ENCODE peak calls at places on chromosomes 4 and X, in four cellular contexts. One of them, this sample, is unnamed.

GRCh38 chr4:176964116-176964691 is 171.5 kb upstream of the VEGFC start:
- DNase-seq in RWPE1: no peak
- DNase-seq in GM13977: no peak
- DNase-seq in fibroblast of mammary gland: peak
- DNase-seq in this sample: no peak

GRCh38 chrX:13126785-13127184 is 82.4 kb upstream of the FAM9C start:
- DNase-seq in RWPE1: no peak
- DNase-seq in fibroblast of mammary gland: peak
- DNase-seq in GM13977: no peak
- DNase-seq in this sample: no peak

GRCh38 chrX:77442728-77443127 is 4.5 kb upstream of the FGF16 start:
- DNase-seq in GM13977: no peak
- DNase-seq in RWPE1: peak
- DNase-seq in fibroblast of mammary gland: peak
- DNase-seq in this sample: no peak

GRCh38 chr4:87633239-87633638 is 16.8 kb upstream of the DMP1 start:
- DNase-seq in fibroblast of mammary gland: peak
- DNase-seq in GM13977: no peak
- DNase-seq in RWPE1: no peak
- DNase-seq in this sample: no peak

GRCh38 chr4:95159384-95159783 is 389.4 kb downstream of the UNC5C start:
- DNase-seq in RWPE1: no peak
- DNase-seq in fibroblast of mammary gland: no peak
- DNase-seq in GM13977: no peak
- DNase-seq in this sample: no peak

GRCh38 chr4:123621072-123621705 is 224.6 kb downstream of the SPRY1 start:
- DNase-seq in RWPE1: no peak
- DNase-seq in GM13977: no peak
- DNase-seq in fibroblast of mammary gland: no peak
- DNase-seq in this sample: no peak

GRCh38 chrX:11792461-11793421 is 34.7 kb downstream of the MSL3 start:
- DNase-seq in GM13977: peak
- DNase-seq in RWPE1: no peak
- DNase-seq in fibroblast of mammary gland: no peak
- DNase-seq in this sample: peak

GRCh38 chr4:145530662-145531061 is 49.0 kb downstream of the SMAD1 start:
- DNase-seq in RWPE1: no peak
- DNase-seq in GM13977: no peak
- DNase-seq in fibroblast of mammary gland: no peak
- DNase-seq in this sample: no peak

GRCh38 chr4:24792552-24792951 is 2.8 kb upstream of the SOD3 start:
- DNase-seq in fibroblast of mammary gland: no peak
- DNase-seq in GM13977: no peak
- DNase-seq in RWPE1: no peak
- DNase-seq in this sample: no peak
- TF ChIP-seq CTCF in fibroblast of mammary gland: no peak
- TF ChIP-seq CTCF in GM13977: no peak
- TF ChIP-seq CTCF in RWPE1: no peak
- TF ChIP-seq CTCF in this sample: no peak

GRCh38 chrX:46653482-46653881 is 79.9 kb downstream of the CHST7 start:
- DNase-seq in RWPE1: no peak
- DNase-seq in GM13977: no peak
- DNase-seq in fibroblast of mammary gland: no peak
- DNase-seq in this sample: no peak
- TF ChIP-seq CTCF in RWPE1: no peak
- TF ChIP-seq CTCF in GM13977: peak
- TF ChIP-seq CTCF in fibroblast of mammary gland: peak
- TF ChIP-seq CTCF in this sample: no peak

DNA sequence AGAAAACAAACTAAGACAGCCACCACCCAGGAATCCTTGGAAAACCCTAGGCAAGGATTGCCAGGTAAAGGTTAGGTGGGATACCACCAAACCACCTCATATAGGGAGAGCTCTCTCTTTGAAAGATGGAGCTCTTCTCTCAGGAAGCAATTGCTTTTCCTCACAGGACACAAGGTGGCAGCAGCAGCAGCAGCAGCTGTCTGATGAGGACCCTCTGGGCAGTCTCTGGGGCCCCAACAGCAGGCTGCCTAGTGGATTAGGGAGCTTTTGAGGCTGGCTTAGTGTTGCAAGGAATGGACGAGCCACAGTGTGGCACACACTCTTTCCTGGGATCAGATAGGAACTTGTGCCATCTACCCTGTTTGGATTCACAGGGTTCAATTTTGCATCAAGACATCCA is 41.4 kb upstream of the CHRDL1 start:
- DNase-seq in GM13977: no peak
- DNase-seq in RWPE1: no peak
- DNase-seq in fibroblast of mammary gland: no peak
- DNase-seq in this sample: no peak
- TF ChIP-seq CTCF in GM13977: peak
- TF ChIP-seq CTCF in RWPE1: no peak
- TF ChIP-seq CTCF in fibroblast of mammary gland: peak
- TF ChIP-seq CTCF in this sample: no peak

GRCh38 chr4:149801416-149801815 is 14.2 kb downstream of the IQCM start:
- DNase-seq in RWPE1: no peak
- DNase-seq in fibroblast of mammary gland: peak
- DNase-seq in GM13977: no peak
- DNase-seq in this sample: no peak

GRCh38 chr4:149795256-149795655 is 20.4 kb downstream of the IQCM start:
- DNase-seq in fibroblast of mammary gland: no peak
- DNase-seq in GM13977: no peak
- DNase-seq in RWPE1: no peak
- DNase-seq in this sample: no peak

GRCh38 chr4:149791836-149792235 is 23.8 kb downstream of the IQCM start:
- DNase-seq in RWPE1: no peak
- DNase-seq in fibroblast of mammary gland: no peak
- DNase-seq in GM13977: no peak
- DNase-seq in this sample: no peak

GRCh38 chr4:149793459-149793858 is 22.2 kb downstream of the IQCM start:
- DNase-seq in RWPE1: peak
- DNase-seq in fibroblast of mammary gland: peak
- DNase-seq in GM13977: no peak
- DNase-seq in this sample: no peak

DNA sequence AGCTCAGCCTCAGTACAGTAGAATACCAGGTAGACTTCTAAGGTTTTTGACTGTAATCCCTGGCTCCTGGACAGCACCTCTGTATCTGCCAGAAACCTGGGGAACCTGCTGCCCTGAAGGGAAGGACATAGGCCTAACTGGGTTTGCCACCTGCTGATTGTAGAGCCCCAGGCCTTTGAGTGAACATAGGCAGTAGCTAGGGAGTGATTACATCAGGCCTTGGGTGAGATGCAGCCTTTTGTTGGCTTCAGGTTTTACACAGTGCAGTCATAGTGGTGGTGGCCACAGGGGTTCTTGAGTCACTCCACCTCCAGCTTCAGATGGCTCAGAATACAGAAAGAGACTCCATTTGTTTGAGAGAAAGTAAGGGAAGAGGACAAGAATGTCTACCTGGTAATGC is 19.3 kb downstream of the IQCM start:
- DNase-seq in GM13977: no peak
- DNase-seq in fibroblast of mammary gland: no peak
- DNase-seq in RWPE1: no peak
- DNase-seq in this sample: no peak
- TF ChIP-seq CTCF in GM13977: no peak
- TF ChIP-seq CTCF in fibroblast of mammary gland: no peak
- TF ChIP-seq CTCF in RWPE1: no peak
- TF ChIP-seq CTCF in this sample: no peak

GRCh38 chrX:75623535-75623934 is 100.7 kb upstream of the ZDHHC15 start:
- DNase-seq in fibroblast of mammary gland: no peak
- DNase-seq in RWPE1: no peak
- DNase-seq in GM13977: no peak
- DNase-seq in this sample: no peak
- TF ChIP-seq CTCF in fibroblast of mammary gland: peak
- TF ChIP-seq CTCF in RWPE1: no peak
- TF ChIP-seq CTCF in GM13977: peak
- TF ChIP-seq CTCF in this sample: no peak

GRCh38 chr4:77179512-77179911 is 22.5 kb downstream of the CCNG2 start:
- DNase-seq in RWPE1: no peak
- DNase-seq in fibroblast of mammary gland: no peak
- DNase-seq in GM13977: no peak
- DNase-seq in this sample: no peak

GRCh38 chr4:77176606-77177005 is 19.6 kb downstream of the CCNG2 start:
- DNase-seq in RWPE1: no peak
- DNase-seq in GM13977: no peak
- DNase-seq in fibroblast of mammary gland: no peak
- DNase-seq in this sample: no peak

GRCh38 chr4:77178560-77178959 is 21.6 kb downstream of the CCNG2 start:
- DNase-seq in RWPE1: no peak
- DNase-seq in GM13977: no peak
- DNase-seq in fibroblast of mammary gland: no peak
- DNase-seq in this sample: no peak

GRCh38 chr4:77175201-77175610 is 18.2 kb downstream of the CCNG2 start:
- DNase-seq in fibroblast of mammary gland: no peak
- DNase-seq in RWPE1: no peak
- DNase-seq in GM13977: no peak
- DNase-seq in this sample: no peak

DNA sequence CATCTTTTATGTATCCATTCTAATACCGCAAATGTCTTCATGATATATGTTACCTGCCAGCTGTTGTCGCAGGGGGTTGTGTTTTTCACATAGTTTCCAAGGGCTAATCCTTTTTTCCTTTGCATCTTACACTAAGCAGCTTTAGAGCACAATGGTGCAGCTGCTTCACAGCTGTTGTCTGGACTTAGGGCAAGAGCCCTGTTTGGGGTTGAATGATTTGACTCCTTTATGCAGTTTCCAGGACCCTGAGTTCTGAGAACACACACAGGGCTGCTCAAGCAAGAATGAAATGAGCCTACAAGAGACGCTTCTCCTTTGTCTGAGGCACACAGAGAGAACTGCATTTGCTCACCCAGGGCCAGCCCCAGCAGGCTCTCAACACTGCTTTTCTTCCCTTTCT is 20.2 kb downstream of the CCNG2 start:
- DNase-seq in GM13977: no peak
- DNase-seq in fibroblast of mammary gland: no peak
- DNase-seq in RWPE1: no peak
- DNase-seq in this sample: no peak
- TF ChIP-seq CTCF in GM13977: no peak
- TF ChIP-seq CTCF in fibroblast of mammary gland: no peak
- TF ChIP-seq CTCF in RWPE1: no peak
- TF ChIP-seq CTCF in this sample: no peak

This sample was measured in CD4-positive, alpha-beta T cell.